ENCODE peak calls at places on chromosome 15, in six cellular contexts. N is A549, O is K562, Q is HEK293T, F is IMR-90, E is GM12878. K is an unnamed sample.
A peak's percentile ranks its signal among the peaks of the same experiment; 100 is the strongest.

GRCh38 chr15:23616536-23616935 is 31.1 kb downstream of the MAGEL2 start:
- DNase-seq in N (peak; percentile 8), O (no peak), Q (no peak), F (no peak), E (no peak), K (peak; percentile 6)

GRCh38 chr15:69253156-69253555 is 45.6 kb upstream of the PAQR5 start:
- DNase-seq in N (peak; percentile 48), O (no peak), Q (no peak), F (peak; percentile 93), E (no peak), K (no peak)

GRCh38 chr15:25674948-25675347 is 188.2 kb downstream of the ATP10A start:
- DNase-seq in N (no peak), O (no peak), Q (no peak), F (no peak), E (no peak), K (no peak)

GRCh38 chr15:73914145-73914544 is 12.1 kb upstream of the LOXL1 start:
- DNase-seq in N (no peak), O (no peak), Q (no peak), F (no peak), E (no peak), K (no peak)

GRCh38 chr15:40106203-40107161 is 2.2 kb downstream of the BMF start:
- DNase-seq in N (peak; percentile 54), O (peak; percentile 64), Q (no peak), F (peak; percentile 49), E (peak; percentile 83), K (peak; percentile 95)

GRCh38 chr15:90295270-90295648 is 29.8 kb downstream of the NGRN start:
- DNase-seq in N (no peak), O (no peak), Q (no peak), F (no peak), E (no peak), K (no peak)

GRCh38 chr15:64858136-64858535 is 16.4 kb downstream of the PLEKHO2 start:
- DNase-seq in N (no peak), O (no peak), Q (no peak), F (no peak), E (no peak), K (no peak)

GRCh38 chr15:80403712-80404056 is 498 bp upstream of the ARNT2 start:
- DNase-seq in N (peak; percentile 58), O (no peak), Q (peak; percentile 63), F (no peak), E (no peak), K (no peak)

GRCh38 chr15:70964058-70964457 is 71.4 kb downstream of the LRRC49 start:
- DNase-seq in N (no peak), O (no peak), Q (no peak), F (peak; percentile 16), E (no peak), K (no peak)

GRCh38 chr15:90562669-90563068 is 32.9 kb downstream of the CRTC3 start:
- DNase-seq in N (no peak), O (no peak), Q (no peak), F (no peak), E (no peak), K (no peak)

GRCh38 chr15:70466895-70467529 is 296.3 kb downstream of the UACA start:
- DNase-seq in N (peak; percentile 88), O (peak; percentile 49), Q (peak; percentile 73), F (peak; percentile 54), E (no peak), K (peak; percentile 29)

GRCh38 chr15:76987896-76988860 is 6.7 kb upstream of the PSTPIP1 start:
- DNase-seq in N (no peak), O (peak; percentile 36), Q (no peak), F (no peak), E (peak; percentile 90), K (no peak)

GRCh38 chr15:68450192-68450591 is 18.2 kb upstream of the ITGA11 start:
- DNase-seq in N (no peak), O (no peak), Q (no peak), F (no peak), E (no peak), K (no peak)

GRCh38 chr15:86089422-86089821 is 9.8 kb downstream of the AGBL1 start:
- DNase-seq in N (no peak), O (no peak), Q (no peak), F (no peak), E (no peak), K (no peak)

GRCh38 chr15:48177875-48178611 is at the start of gene MYEF2:
- DNase-seq in N (peak; percentile 44), O (peak; percentile 7), Q (peak; percentile 68), F (peak; percentile 67), E (peak; percentile 7), K (peak; percentile 28)

GRCh38 chr15:60933914-60934885 is 294.9 kb downstream of the RORA start:
- DNase-seq in N (no peak), O (no peak), Q (no peak), F (peak; percentile 11), E (no peak), K (no peak)

GRCh38 chr15:88623061-88623460 is 1.9 kb downstream of the AEN start:
- DNase-seq in N (peak; percentile 96), O (no peak), Q (no peak), F (peak; percentile 93), E (no peak), K (peak; percentile 46)

GRCh38 chr15:90598053-90598577 is 68.4 kb downstream of the CRTC3 start:
- DNase-seq in N (no peak), O (peak; percentile 74), Q (no peak), F (no peak), E (peak; percentile 46), K (peak; percentile 40)

GRCh38 chr15:66404532-66404931 is 17.8 kb downstream of the MAP2K1 start:
- DNase-seq in N (no peak), O (peak; percentile 37), Q (no peak), F (no peak), E (no peak), K (no peak)

DNA sequence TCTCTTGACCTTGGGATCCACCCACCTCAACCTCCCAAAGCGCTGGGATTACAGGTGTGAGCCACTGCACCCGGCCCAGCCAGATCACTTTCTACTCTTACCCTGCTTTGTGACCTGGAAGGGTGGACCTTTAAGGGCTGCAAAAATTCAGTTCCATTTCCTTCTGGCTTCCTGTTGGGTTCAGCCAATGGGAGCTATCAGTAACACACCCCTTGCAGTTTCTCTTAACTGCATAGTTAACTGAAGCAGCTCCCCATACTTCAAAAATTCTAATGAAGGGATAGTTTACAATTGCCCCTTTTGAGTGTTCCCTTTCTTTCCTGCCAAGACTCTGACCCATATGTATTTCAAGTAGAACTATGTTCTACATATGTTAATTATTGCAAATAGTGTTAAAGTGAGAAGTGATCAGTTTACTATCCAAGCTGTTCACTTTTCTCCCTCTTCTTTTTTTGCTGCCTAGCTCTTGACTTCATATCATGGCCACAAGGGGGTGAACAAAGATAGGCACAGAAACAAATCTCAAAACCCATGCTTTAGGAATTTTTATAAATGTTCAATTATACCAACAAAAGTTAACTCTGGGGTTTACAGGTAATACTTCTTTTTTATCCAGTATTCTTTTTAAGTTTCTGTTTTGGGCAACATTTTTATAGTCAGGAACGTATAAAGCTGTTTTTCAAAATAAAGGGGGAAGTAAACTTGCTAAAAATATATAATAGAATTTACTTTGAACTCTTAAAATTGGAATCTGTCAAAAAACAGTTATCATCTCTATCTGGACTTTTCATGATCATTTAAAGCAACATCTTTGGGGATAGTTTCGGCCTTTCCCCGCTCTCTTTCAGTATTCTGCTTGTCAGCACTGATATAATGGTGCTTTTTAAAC is 8.1 kb downstream of the PGBD4 start:
- DNase-seq in N (peak; percentile 34), O (peak; percentile 35), Q (peak; percentile 11), F (peak; percentile 60), E (no peak), K (peak; percentile 45)
- TF ChIP-seq BHLHE40 in N (no peak), O (no peak), Q (no peak), F (no peak), E (no peak), K (no peak)

DNA sequence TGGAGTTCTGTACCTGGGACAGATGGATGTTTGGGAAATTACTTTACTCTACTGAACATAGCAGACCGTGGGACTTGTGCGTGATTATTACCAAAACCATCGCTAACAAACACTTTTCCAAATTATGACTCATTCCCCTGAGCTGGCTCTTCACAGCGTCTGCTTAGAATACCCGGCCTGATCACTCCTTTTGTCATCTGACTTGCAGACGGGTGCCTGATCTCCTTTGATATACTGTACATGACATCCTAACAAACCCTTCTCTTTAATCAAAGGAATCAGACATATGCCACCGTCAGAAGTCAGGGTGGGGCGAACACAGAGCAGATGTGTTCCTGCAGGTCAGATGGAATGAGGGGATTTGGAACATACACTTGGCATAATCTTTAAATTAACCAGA is 48.5 kb upstream of the SH3GL3 start:
- DNase-seq in N (no peak), O (no peak), Q (no peak), F (peak; percentile 26), E (no peak), K (no peak)
- TF ChIP-seq BHLHE40 in N (no peak), O (no peak), Q (no peak), F (no peak), E (no peak), K (no peak)

GRCh38 chr15:91947370-91947769 is 93.9 kb downstream of the SLCO3A1 start:
- DNase-seq in N (no peak), O (no peak), Q (no peak), F (no peak), E (no peak), K (no peak)

GRCh38 chr15:91950054-91950453 is 96.5 kb downstream of the SLCO3A1 start:
- DNase-seq in N (no peak), O (no peak), Q (no peak), F (no peak), E (no peak), K (no peak)

GRCh38 chr15:91946914-91947313 is 93.4 kb downstream of the SLCO3A1 start:
- DNase-seq in N (no peak), O (no peak), Q (no peak), F (no peak), E (no peak), K (no peak)

GRCh38 chr15:91949361-91949760 is 95.9 kb downstream of the SLCO3A1 start:
- DNase-seq in N (no peak), O (no peak), Q (no peak), F (no peak), E (no peak), K (no peak)

GRCh38 chr15:91948001-91948608 is 94.6 kb downstream of the SLCO3A1 start:
- DNase-seq in N (peak; percentile 67), O (no peak), Q (no peak), F (peak; percentile 73), E (no peak), K (no peak)
- TF ChIP-seq BHLHE40 in N (peak; percentile 62), O (no peak), Q (no peak), F (peak; percentile 86), E (no peak), K (no peak)

GRCh38 chr15:99440551-99441426 is 125.0 kb upstream of the MEF2A start:
- DNase-seq in N (no peak), O (no peak), Q (no peak), F (no peak), E (no peak), K (no peak)

GRCh38 chr15:99438222-99438592 is 127.6 kb upstream of the MEF2A start:
- DNase-seq in N (no peak), O (no peak), Q (no peak), F (no peak), E (no peak), K (no peak)

GRCh38 chr15:99438691-99439523 is 126.9 kb upstream of the MEF2A start:
- DNase-seq in N (no peak), O (no peak), Q (no peak), F (no peak), E (no peak), K (no peak)

GRCh38 chr15:99440029-99440428 is 125.8 kb upstream of the MEF2A start:
- DNase-seq in N (no peak), O (no peak), Q (no peak), F (no peak), E (no peak), K (no peak)

DNA sequence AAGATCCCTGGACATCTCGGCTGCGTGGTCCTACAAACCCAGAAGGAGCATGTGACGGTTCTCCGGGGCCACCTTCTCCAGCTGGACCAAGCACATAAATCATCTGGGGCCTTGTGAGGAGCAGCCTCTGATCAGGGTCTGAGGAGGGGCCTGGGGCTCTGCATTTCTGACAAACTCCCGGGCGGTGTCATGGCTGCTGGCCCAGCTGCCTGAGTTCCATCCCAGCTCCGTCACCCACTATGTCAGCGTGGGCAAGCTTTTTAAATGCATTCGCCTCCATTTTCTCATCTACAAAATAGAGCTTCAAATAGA is 126.3 kb upstream of the MEF2A start:
- DNase-seq in N (no peak), O (no peak), Q (no peak), F (no peak), E (no peak), K (no peak)
- TF ChIP-seq BHLHE40 in N (no peak), O (no peak), Q (no peak), F (no peak), E (no peak), K (no peak)